ENCODE peak calls at places on chromosomes 12 and 14, in five cellular contexts. Y, H, W, Z and J are unnamed samples.
A peak's percentile ranks its signal among the peaks of the same experiment; 100 is the strongest.

GRCh38 chr12:75471928-75472865 is 8.4 kb upstream of the GLIPR1 start:
- DNase-seq in Y (no peak), Z (no peak), W (no peak), H (no peak), J (no peak)

GRCh38 chr12:94560416-94561221 is 89.7 kb downstream of the TMCC3 start:
- DNase-seq in H (no peak), Y (no peak), W (no peak), Z (peak; percentile 44), J (no peak)

GRCh38 chr14:99467338-99468075 is 13.2 kb downstream of the SETD3 start:
- DNase-seq in Z (no peak), Y (no peak), W (no peak), H (no peak), J (no peak)

GRCh38 chr14:55249423-55249822 is 21.8 kb upstream of the FBXO34 start:
- DNase-seq in Z (no peak), H (no peak), W (no peak), Y (no peak), J (peak; percentile 78)

GRCh38 chr12:81819991-81820633 is 61.0 kb upstream of the PPFIA2 start:
- DNase-seq in H (no peak), W (no peak), Y (no peak), Z (no peak), J (no peak)

GRCh38 chr12:107091989-107092641 is 1.2 kb downstream of the CRY1 start:
- DNase-seq in Z (peak; percentile 36), H (peak; percentile 48), Y (no peak), W (peak; percentile 22), J (peak; percentile 85)

GRCh38 chr12:130100634-130101033 is 61.6 kb upstream of the FZD10 start:
- DNase-seq in Z (no peak), W (no peak), H (no peak), Y (no peak), J (no peak)

GRCh38 chr12:6383572-6384498 is at the start of gene LTBR:
- DNase-seq in H (peak; percentile 90), Y (peak; percentile 80), Z (peak; percentile 94), W (no peak), J (peak; percentile 99)

GRCh38 chr12:7130791-7131501 is 775 bp downstream of the CLSTN3 start:
- DNase-seq in H (peak; percentile 34), W (peak; percentile 46), Y (no peak), Z (no peak), J (no peak)

GRCh38 chr12:66036317-66036716 is 94.2 kb downstream of the LLPH start:
- DNase-seq in Z (no peak), H (no peak), W (no peak), Y (peak; percentile 17), J (peak; percentile 94)

GRCh38 chr12:27331299-27331926 is 1.2 kb upstream of the BMAL2 start:
- DNase-seq in W (no peak), Z (no peak), H (no peak), Y (no peak), J (peak; percentile 92)

GRCh38 chr14:103744621-103745395 is 29.2 kb downstream of the ZFYVE21 start:
- DNase-seq in H (no peak), Y (no peak), Z (no peak), W (no peak), J (no peak)

GRCh38 chr12:124321040-124321481 is 26.2 kb downstream of the RFLNA start:
- DNase-seq in H (peak; percentile 76), W (peak; percentile 43), Y (no peak), Z (peak; percentile 43), J (peak; percentile 39)

GRCh38 chr14:23398348-23398747 is 9.7 kb downstream of the MYH6 start:
- DNase-seq in H (no peak), W (no peak), Y (no peak), Z (no peak), J (no peak)

GRCh38 chr14:90382491-90383125 is 14.2 kb upstream of the CALM1 start:
- DNase-seq in Z (peak; percentile 76), H (peak; percentile 61), W (peak; percentile 79), Y (no peak), J (peak; percentile 65)

GRCh38 chr14:90383126-90383730 is 13.6 kb upstream of the CALM1 start:
- DNase-seq in H (peak; percentile 99), Z (peak; percentile 99), W (peak; percentile 97), Y (peak; percentile 98), J (peak; percentile 100)

GRCh38 chr14:90381999-90382451 is 14.8 kb upstream of the CALM1 start:
- DNase-seq in W (no peak), H (peak; percentile 46), Z (peak; percentile 50), Y (no peak), J (no peak)

GRCh38 chr14:90383731-90384542 is 12.9 kb upstream of the CALM1 start:
- DNase-seq in W (peak; percentile 82), Y (peak; percentile 28), Z (peak; percentile 67), H (peak; percentile 59), J (peak; percentile 70)

DNA sequence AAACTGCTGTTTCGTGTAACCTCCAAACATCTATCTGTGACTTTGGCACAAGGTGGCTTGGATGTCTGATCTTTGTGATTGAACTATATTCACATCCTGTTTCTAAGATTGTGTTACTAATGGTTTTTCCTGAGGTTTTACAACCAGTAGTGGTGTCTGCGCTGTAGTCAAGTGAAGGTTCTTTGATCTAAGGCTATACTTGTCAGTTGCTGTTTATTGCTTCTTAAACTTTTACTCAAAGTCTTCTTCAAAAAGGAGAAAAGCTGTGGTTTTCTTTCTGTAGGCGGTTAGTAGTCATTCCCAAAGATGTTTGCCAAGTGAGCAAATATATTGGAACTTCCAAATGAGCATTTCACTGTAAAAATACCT is 12.3 kb upstream of the CALM1 start:
- DNase-seq in Y (no peak), W (peak; percentile 45), Z (no peak), H (no peak), J (no peak)
- H3K4me3 ChIP-seq in Y (peak overlapping the region; percentile 88), W (peak overlapping the region; percentile 88), Z (no peak overlapping the region), H (no peak overlapping the region), J (no peak overlapping the region)

GRCh38 chr12:69350002-69350626 is 1.9 kb downstream of the LYZ start:
- DNase-seq in Z (no peak), W (no peak), H (no peak), Y (no peak), J (no peak)

GRCh38 chr12:69345077-69345476 is 3.1 kb upstream of the LYZ start:
- DNase-seq in W (no peak), Y (no peak), Z (no peak), H (no peak), J (no peak)

GRCh38 chr12:69350777-69351176 is 2.6 kb downstream of the LYZ start:
- DNase-seq in Z (no peak), W (no peak), Y (no peak), H (no peak), J (no peak)

GRCh38 chr12:69345742-69346141 is 2.4 kb upstream of the LYZ start:
- DNase-seq in Y (no peak), W (no peak), Z (no peak), H (no peak), J (no peak)

DNA sequence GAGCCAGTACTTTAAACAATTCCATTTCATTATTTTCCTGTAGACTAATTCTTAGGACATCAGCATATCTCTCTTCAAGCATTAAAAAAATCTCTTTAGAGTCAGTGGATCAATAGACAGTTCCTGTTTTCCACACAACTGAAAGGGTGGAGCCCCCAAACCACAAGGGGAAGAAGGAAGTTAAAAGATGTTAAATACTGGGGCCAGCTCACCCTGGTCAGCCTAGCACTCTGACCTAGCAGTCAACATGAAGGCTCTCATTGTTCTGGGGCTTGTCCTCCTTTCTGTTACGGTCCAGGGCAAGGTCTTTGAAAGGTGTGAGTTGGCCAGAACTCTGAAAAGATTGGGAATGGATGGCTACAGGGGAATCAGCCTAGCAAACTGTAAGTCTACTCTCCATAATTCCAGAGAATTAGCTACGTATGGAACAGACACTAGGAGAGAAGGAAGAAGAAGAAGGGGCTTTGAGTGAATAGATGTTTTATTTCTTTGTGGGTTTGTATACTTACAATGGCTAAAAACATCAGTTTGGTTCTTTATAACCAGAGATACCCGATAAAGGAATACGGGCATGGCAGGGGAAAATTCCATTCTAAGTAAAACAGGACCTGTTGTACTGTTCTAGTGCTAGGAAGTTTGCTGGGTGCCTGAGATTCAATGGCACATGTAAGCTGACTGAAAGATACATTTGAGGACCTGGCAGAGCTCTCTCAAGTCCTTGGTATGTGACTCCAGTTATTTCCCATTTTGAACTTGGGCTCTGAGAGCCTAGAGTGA is at the start of gene LYZ:
- DNase-seq in W (no peak), Y (no peak), H (peak; percentile 33), Z (peak; percentile 40), J (no peak)
- TF ChIP-seq CTCF in W (no peak), Y (no peak), H (no peak), Z (no peak), J (no peak)

GRCh38 chr14:71586131-71586893 is 345.9 kb upstream of the RGS6 start:
- DNase-seq in Y (no peak), W (no peak), H (peak; percentile 18), Z (peak; percentile 25), J (peak; percentile 35)
- H3K4me3 ChIP-seq in Y (peak overlapping the region; percentile 59), W (no peak overlapping the region), H (peak overlapping the region; percentile 13), Z (no peak overlapping the region), J (peak overlapping the region; percentile 35)

GRCh38 chr12:89504560-89505346 is 19.8 kb downstream of the GALNT4 start:
- DNase-seq in Y (no peak), H (no peak), Z (no peak), W (no peak), J (peak; percentile 32)
- TF ChIP-seq CTCF in Y (no peak), H (no peak), Z (no peak), W (no peak), J (no peak)